ENCODE peak calls at places on chromosomes 6 and 20, in six cellular contexts. One of them, this sample, is unnamed.

GRCh38 chr20:58839474-58839874 is 11.2 kb downstream of the GNAS-AS1 start:
- DNase-seq in tibial nerve: no peak
- DNase-seq in cardiac muscle cell: peak; percentile 72
- DNase-seq in GM23338: peak; percentile 74
- DNase-seq in heart left ventricle: no peak
- DNase-seq in breast epithelium: no peak
- DNase-seq in this sample: no peak

GRCh38 chr6:41294463-41294862 is 8.0 kb upstream of the TREM1 start:
- DNase-seq in tibial nerve: no peak
- DNase-seq in cardiac muscle cell: no peak
- DNase-seq in GM23338: no peak
- DNase-seq in heart left ventricle: no peak
- DNase-seq in breast epithelium: no peak
- DNase-seq in this sample: no peak

GRCh38 chr6:79570802-79571367 is 33.7 kb upstream of the LCA5 start:
- DNase-seq in tibial nerve: no peak
- DNase-seq in cardiac muscle cell: peak; percentile 36
- DNase-seq in GM23338: no peak
- DNase-seq in heart left ventricle: no peak
- DNase-seq in breast epithelium: no peak
- DNase-seq in this sample: no peak

GRCh38 chr6:13262302-13263006 is 65.9 kb downstream of the TBC1D7 start:
- DNase-seq in tibial nerve: no peak
- DNase-seq in cardiac muscle cell: no peak
- DNase-seq in GM23338: no peak
- DNase-seq in heart left ventricle: no peak
- DNase-seq in breast epithelium: no peak
- DNase-seq in this sample: no peak

GRCh38 chr6:27251672-27252251 is 4.3 kb downstream of the PRSS16 start:
- DNase-seq in tibial nerve: no peak
- DNase-seq in cardiac muscle cell: peak; percentile 93
- DNase-seq in GM23338: peak; percentile 98
- DNase-seq in heart left ventricle: no peak
- DNase-seq in breast epithelium: peak; percentile 79
- DNase-seq in this sample: no peak

GRCh38 chr20:25336561-25337422 is 53.8 kb downstream of the ABHD12 start:
- DNase-seq in tibial nerve: no peak
- DNase-seq in cardiac muscle cell: peak; percentile 38
- DNase-seq in GM23338: peak; percentile 76
- DNase-seq in heart left ventricle: no peak
- DNase-seq in breast epithelium: peak; percentile 72
- DNase-seq in this sample: no peak

GRCh38 chr6:148452921-148453320 is 110.3 kb downstream of the SASH1 start:
- DNase-seq in tibial nerve: no peak
- DNase-seq in cardiac muscle cell: no peak
- DNase-seq in GM23338: no peak
- DNase-seq in heart left ventricle: no peak
- DNase-seq in breast epithelium: no peak
- DNase-seq in this sample: no peak

GRCh38 chr20:6075428-6076219 is 21.8 kb upstream of the LRRN4 start:
- DNase-seq in tibial nerve: no peak
- DNase-seq in cardiac muscle cell: no peak
- DNase-seq in GM23338: no peak
- DNase-seq in heart left ventricle: peak; percentile 53
- DNase-seq in breast epithelium: no peak
- DNase-seq in this sample: peak; percentile 43

GRCh38 chr6:120764312-120764711 is 570.0 kb downstream of the TBC1D32 start:
- DNase-seq in tibial nerve: no peak
- DNase-seq in cardiac muscle cell: no peak
- DNase-seq in GM23338: peak; percentile 38
- DNase-seq in heart left ventricle: no peak
- DNase-seq in breast epithelium: no peak
- DNase-seq in this sample: no peak

GRCh38 chr20:37315293-37316110 is 26.0 kb downstream of the MANBAL start:
- DNase-seq in tibial nerve: peak; percentile 67
- DNase-seq in cardiac muscle cell: peak; percentile 35
- DNase-seq in GM23338: no peak
- DNase-seq in heart left ventricle: peak; percentile 83
- DNase-seq in breast epithelium: no peak
- DNase-seq in this sample: peak; percentile 86

GRCh38 chr6:116881236-116881635 is 4.2 kb downstream of the RFX6 start:
- DNase-seq in tibial nerve: no peak
- DNase-seq in cardiac muscle cell: no peak
- DNase-seq in GM23338: no peak
- DNase-seq in heart left ventricle: no peak
- DNase-seq in breast epithelium: no peak
- DNase-seq in this sample: no peak

GRCh38 chr6:46638650-46639049 is 14.0 kb downstream of the CYP39A1 start:
- DNase-seq in tibial nerve: no peak
- DNase-seq in cardiac muscle cell: no peak
- DNase-seq in GM23338: no peak
- DNase-seq in heart left ventricle: no peak
- DNase-seq in breast epithelium: no peak
- DNase-seq in this sample: no peak

GRCh38 chr6:88573971-88574370 is 389.4 kb downstream of the RNGTT start:
- DNase-seq in tibial nerve: no peak
- DNase-seq in cardiac muscle cell: no peak
- DNase-seq in GM23338: no peak
- DNase-seq in heart left ventricle: no peak
- DNase-seq in breast epithelium: no peak
- DNase-seq in this sample: no peak

GRCh38 chr6:144190593-144190992 is 40.3 kb downstream of the STX11 start:
- DNase-seq in tibial nerve: peak; percentile 6
- DNase-seq in cardiac muscle cell: no peak
- DNase-seq in GM23338: no peak
- DNase-seq in heart left ventricle: peak; percentile 20
- DNase-seq in breast epithelium: no peak
- DNase-seq in this sample: no peak

GRCh38 chr20:47647994-47648393 is 137.3 kb downstream of the SULF2 start:
- DNase-seq in tibial nerve: no peak
- DNase-seq in cardiac muscle cell: no peak
- DNase-seq in GM23338: no peak
- DNase-seq in heart left ventricle: no peak
- DNase-seq in breast epithelium: no peak
- DNase-seq in this sample: no peak
- TF ChIP-seq CTCF in tibial nerve: no peak
- TF ChIP-seq CTCF in cardiac muscle cell: no peak
- TF ChIP-seq CTCF in GM23338: no peak
- TF ChIP-seq CTCF in heart left ventricle: no peak
- TF ChIP-seq CTCF in breast epithelium: no peak
- TF ChIP-seq CTCF in this sample: no peak

DNA sequence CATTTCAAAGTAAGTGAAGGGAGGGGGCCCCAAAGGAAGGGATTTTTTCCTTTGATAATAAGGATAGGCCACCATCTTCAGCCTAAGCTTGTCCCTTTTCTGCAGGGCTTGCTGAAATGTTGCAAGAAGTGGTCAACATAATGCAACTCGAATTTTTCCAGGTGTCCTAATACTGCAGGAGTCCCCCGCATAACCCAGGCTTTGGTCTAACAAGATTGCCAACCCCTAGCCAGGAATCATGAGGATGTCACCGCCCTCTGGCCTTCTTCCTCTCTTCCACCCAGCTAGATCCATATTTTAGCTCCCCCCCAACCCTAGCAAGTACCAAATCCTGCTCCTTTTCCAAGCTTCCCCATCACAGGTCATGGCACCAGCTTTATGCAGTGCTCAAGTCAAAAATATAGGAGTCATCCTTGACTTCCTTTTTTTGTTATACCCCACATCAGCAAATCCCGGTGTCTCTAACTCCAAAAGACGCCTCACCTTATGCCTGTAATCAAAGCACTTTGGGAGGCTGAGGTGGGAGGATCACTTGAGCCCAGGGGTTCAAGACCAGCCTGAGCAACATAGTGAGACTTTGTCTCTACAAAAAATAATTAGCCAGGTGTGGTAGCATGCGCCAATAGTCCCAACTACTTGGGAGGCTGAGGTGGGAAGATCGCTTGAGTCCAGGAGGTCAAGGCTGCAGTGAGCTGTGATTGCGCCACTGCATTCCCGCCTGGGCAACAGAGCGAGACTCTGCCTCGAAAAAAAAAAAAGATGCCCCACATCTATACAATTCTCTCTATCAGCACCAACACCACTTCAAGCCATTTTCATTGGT is 9.1 kb upstream of the PLTP start:
- DNase-seq in tibial nerve: no peak
- DNase-seq in cardiac muscle cell: no peak
- DNase-seq in GM23338: no peak
- DNase-seq in heart left ventricle: no peak
- DNase-seq in breast epithelium: no peak
- DNase-seq in this sample: no peak
- H3K27ac ChIP-seq in tibial nerve: peak overlapping the region; percentile 53
- H3K27ac ChIP-seq in cardiac muscle cell: no peak overlapping the region
- H3K27ac ChIP-seq in GM23338: no peak overlapping the region
- H3K27ac ChIP-seq in heart left ventricle: peak overlapping the region; percentile 85
- H3K27ac ChIP-seq in breast epithelium: peak overlapping the region; percentile 73
- H3K27ac ChIP-seq in this sample: peak overlapping the region; percentile 86

GRCh38 chr6:16649895-16650294 is 111.4 kb downstream of the ATXN1 start:
- DNase-seq in tibial nerve: no peak
- DNase-seq in cardiac muscle cell: no peak
- DNase-seq in GM23338: no peak
- DNase-seq in heart left ventricle: no peak
- DNase-seq in breast epithelium: no peak
- DNase-seq in this sample: no peak

GRCh38 chr6:16653226-16653625 is 108.0 kb downstream of the ATXN1 start:
- DNase-seq in tibial nerve: no peak
- DNase-seq in cardiac muscle cell: no peak
- DNase-seq in GM23338: no peak
- DNase-seq in heart left ventricle: no peak
- DNase-seq in breast epithelium: no peak
- DNase-seq in this sample: no peak

GRCh38 chr6:16654703-16655102 is 106.6 kb downstream of the ATXN1 start:
- DNase-seq in tibial nerve: no peak
- DNase-seq in cardiac muscle cell: no peak
- DNase-seq in GM23338: no peak
- DNase-seq in heart left ventricle: no peak
- DNase-seq in breast epithelium: no peak
- DNase-seq in this sample: no peak

GRCh38 chr6:16649241-16649640 is 112.0 kb downstream of the ATXN1 start:
- DNase-seq in tibial nerve: no peak
- DNase-seq in cardiac muscle cell: no peak
- DNase-seq in GM23338: no peak
- DNase-seq in heart left ventricle: no peak
- DNase-seq in breast epithelium: no peak
- DNase-seq in this sample: no peak

GRCh38 chr6:16651871-16652270 is 109.4 kb downstream of the ATXN1 start:
- DNase-seq in tibial nerve: no peak
- DNase-seq in cardiac muscle cell: no peak
- DNase-seq in GM23338: no peak
- DNase-seq in heart left ventricle: no peak
- DNase-seq in breast epithelium: no peak
- DNase-seq in this sample: no peak
- H3K4me3 ChIP-seq in tibial nerve: no peak overlapping the region
- H3K4me3 ChIP-seq in cardiac muscle cell: no peak overlapping the region
- H3K4me3 ChIP-seq in GM23338: no peak overlapping the region
- H3K4me3 ChIP-seq in heart left ventricle: no peak overlapping the region
- H3K4me3 ChIP-seq in breast epithelium: no peak overlapping the region
- H3K4me3 ChIP-seq in this sample: no peak overlapping the region

DNA sequence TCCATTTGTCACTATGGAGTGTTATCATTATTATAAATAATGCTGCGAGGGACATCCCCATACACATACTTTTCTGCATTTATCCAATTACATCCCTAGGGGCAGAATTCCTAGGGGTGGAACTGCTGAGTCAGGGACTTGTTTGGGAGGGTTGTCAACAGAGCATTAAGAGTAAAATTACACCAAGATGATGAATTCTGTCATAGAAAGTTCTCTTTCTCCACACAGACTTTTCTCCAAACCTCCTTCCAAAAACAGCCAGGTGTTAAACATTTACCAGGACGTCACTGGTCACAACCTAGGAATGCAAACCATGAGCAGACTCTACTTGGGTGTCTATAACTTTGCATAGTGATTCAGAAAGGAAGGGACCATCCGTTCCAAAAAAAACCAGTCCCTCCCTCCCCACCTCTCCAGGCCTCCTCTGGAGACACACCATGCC is 95.5 kb downstream of the PRND start:
- DNase-seq in tibial nerve: no peak
- DNase-seq in cardiac muscle cell: no peak
- DNase-seq in GM23338: no peak
- DNase-seq in heart left ventricle: no peak
- DNase-seq in breast epithelium: no peak
- DNase-seq in this sample: no peak
- TF ChIP-seq CTCF in tibial nerve: no peak
- TF ChIP-seq CTCF in cardiac muscle cell: no peak
- TF ChIP-seq CTCF in GM23338: peak; percentile 23
- TF ChIP-seq CTCF in heart left ventricle: no peak
- TF ChIP-seq CTCF in breast epithelium: no peak
- TF ChIP-seq CTCF in this sample: no peak